ENCODE peak calls at places on chromosome 20, in eight cellular contexts. B is HepG2, W is DND-41, N is small intestine, I is HCT116, J is thoracic aorta, M is endothelial cell of umbilical vein, F is heart left ventricle. X is an unnamed sample.

GRCh38 chr20:49941456-49941855 is 5.3 kb downstream of the RNF114 start:
- DNase-seq in W (no peak), J (no peak), F (no peak), N (no peak), I (no peak), B (no peak), M (no peak), X (no peak)

GRCh38 chr20:24798930-24799705 is 150.0 kb upstream of the CST7 start:
- DNase-seq in N (no peak), F (no peak), B (no peak), I (no peak), J (no peak), M (no peak), W (no peak), X (no peak)

GRCh38 chr20:47854687-47855212 is 69.5 kb upstream of the SULF2 start:
- DNase-seq in W (peak), I (peak), M (peak), N (peak), J (no peak), F (no peak), B (peak), X (no peak)

GRCh38 chr20:13784271-13784892 is 337 bp downstream of the ESF1 start:
- DNase-seq in J (no peak), I (no peak), N (no peak), B (no peak), M (no peak), F (no peak), W (no peak), X (no peak)

GRCh38 chr20:61917459-61917858 is 148.2 kb downstream of the TAF4 start:
- DNase-seq in B (no peak), J (no peak), N (no peak), I (no peak), W (no peak), M (no peak), F (no peak), X (no peak)

GRCh38 chr20:15927893-15928650 is 645.2 kb downstream of the KIF16B start:
- DNase-seq in W (no peak), N (no peak), B (no peak), M (no peak), F (no peak), J (no peak), I (no peak), X (no peak)

GRCh38 chr20:62971211-62971949 is 18.9 kb downstream of the SLC17A9 start:
- DNase-seq in J (no peak), B (no peak), M (no peak), N (no peak), F (no peak), I (no peak), W (no peak), X (no peak)

GRCh38 chr20:833121-833449 is 430 bp upstream of the FAM110A start:
- DNase-seq in J (no peak), M (no peak), B (no peak), F (no peak), I (no peak), N (no peak), W (no peak), X (no peak)

GRCh38 chr20:19712737-19713260 is 45.3 kb upstream of the RIN2 start:
- DNase-seq in W (no peak), J (no peak), F (no peak), B (no peak), M (peak), I (no peak), N (no peak), X (no peak)

GRCh38 chr20:19711126-19711525 is 46.9 kb upstream of the RIN2 start:
- DNase-seq in J (no peak), B (no peak), I (no peak), M (no peak), F (no peak), W (no peak), N (no peak), X (no peak)

GRCh38 chr20:19713851-19714716 is 44.0 kb upstream of the RIN2 start:
- DNase-seq in N (peak), W (no peak), J (no peak), B (no peak), M (no peak), I (no peak), F (no peak), X (no peak)

GRCh38 chr20:19718880-19719279 is 39.2 kb upstream of the RIN2 start:
- DNase-seq in N (no peak), M (no peak), W (no peak), B (no peak), I (no peak), F (no peak), J (no peak), X (no peak)

GRCh38 chr20:19715986-19716385 is 42.1 kb upstream of the RIN2 start:
- DNase-seq in F (no peak), B (no peak), W (no peak), I (no peak), M (no peak), J (no peak), N (no peak), X (no peak)
- H3K27ac ChIP-seq in F (no peak), B (no peak), W (no peak), I (no peak), M (no peak), J (no peak), N (no peak), X (no peak)

GRCh38 chr20:20763652-20764051 is 51.2 kb upstream of the RALGAPA2 start:
- DNase-seq in N (no peak), W (no peak), I (no peak), F (no peak), M (no peak), J (no peak), B (no peak), X (no peak)
- H3K27ac ChIP-seq in N (no peak), W (no peak), I (no peak), F (no peak), M (no peak), J (no peak), B (no peak), X (no peak)

DNA sequence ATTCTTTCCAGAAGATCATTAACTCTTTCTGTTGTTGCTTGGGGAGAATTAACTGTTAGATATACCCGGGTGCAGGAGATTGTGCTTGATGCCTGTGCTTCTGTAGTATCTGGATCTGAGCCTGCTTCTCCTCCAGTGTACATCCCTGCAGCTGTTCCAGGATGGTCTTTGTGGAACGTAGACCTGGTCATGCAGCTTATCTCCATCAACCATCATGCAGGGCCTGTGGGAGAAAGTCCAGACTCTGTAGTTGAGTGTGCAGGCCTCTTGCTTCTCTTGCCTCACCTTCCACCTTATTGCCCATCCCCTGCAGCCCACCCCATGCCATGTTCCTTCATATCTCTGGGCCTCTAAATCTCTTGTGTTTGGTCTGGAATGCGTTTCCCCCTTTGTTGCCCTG is 75.3 kb upstream of the VSTM2L start:
- DNase-seq in I (no peak), M (no peak), B (no peak), F (no peak), J (no peak), N (no peak), W (no peak), X (no peak)
- H3K27ac ChIP-seq in I (no peak), M (no peak), B (no peak), F (no peak), J (no peak), N (no peak), W (no peak), X (no peak)

GRCh38 chr20:41054463-41055230 is 26.0 kb downstream of the TOP1 start:
- DNase-seq in N (peak), W (no peak), B (no peak), F (no peak), I (no peak), J (no peak), M (no peak), X (no peak)

GRCh38 chr20:41058674-41059008 is 30.0 kb downstream of the TOP1 start:
- DNase-seq in F (no peak), M (no peak), I (no peak), J (no peak), N (no peak), B (no peak), W (no peak), X (no peak)

GRCh38 chr20:41052742-41053419 is 24.3 kb downstream of the TOP1 start:
- DNase-seq in N (peak), F (no peak), W (no peak), B (no peak), J (no peak), M (peak), I (no peak), X (no peak)

GRCh38 chr20:41058007-41058673 is 29.5 kb downstream of the TOP1 start:
- DNase-seq in W (no peak), F (no peak), N (no peak), M (peak), J (peak), B (peak), I (peak), X (peak)

GRCh38 chr20:41055679-41056078 is 27.1 kb downstream of the TOP1 start:
- DNase-seq in N (no peak), J (no peak), M (no peak), F (no peak), B (no peak), W (no peak), I (no peak), X (no peak)
- H3K27ac ChIP-seq in N (no peak), J (no peak), M (no peak), F (no peak), B (no peak), W (no peak), I (no peak), X (no peak)

GRCh38 chr20:57711311-57711712 is 1.5 kb upstream of the PMEPA1 start:
- DNase-seq in N (no peak), F (peak), I (no peak), J (no peak), B (no peak), W (no peak), M (no peak), X (no peak)
- H3K27ac ChIP-seq in N (no peak), F (no peak), I (no peak), J (peak), B (no peak), W (no peak), M (no peak), X (no peak)

X was measured in SJSA1.